ENCODE peak calls at places on chromosomes 4 and X, in six cellular contexts. S is HFF-Myc; O is stimulated activated CD4-positive, alpha-beta T cell treated with anti-CD3 and anti-CD28 coated beads, Interleukin-2, amount 100 ng/mL, for 24 hours; N is neural crest cell; Z is heart right ventricle; B is choroid plexus epithelial cell. T is an unnamed sample.

GRCh38 chrX:118181030-118181429 is 64.4 kb upstream of the KLHL13 start:
- DNase-seq in S (no peak), O (no peak), N (no peak), Z (no peak), B (no peak), T (no peak)

GRCh38 chrX:123432362-123433150 is 248.5 kb downstream of the GRIA3 start:
- DNase-seq in S (no peak), O (no peak), N (no peak), Z (no peak), B (no peak), T (no peak)

GRCh38 chr4:110287130-110287529 is 88.7 kb upstream of the ELOVL6 start:
- DNase-seq in S (peak; percentile 56), O (peak; percentile 11), N (no peak), Z (no peak), B (peak; percentile 88), T (no peak)

GRCh38 chr4:11748169-11748872 is 319.6 kb upstream of the HS3ST1 start:
- DNase-seq in S (peak; percentile 16), O (no peak), N (no peak), Z (no peak), B (peak; percentile 83), T (no peak)

GRCh38 chr4:38040619-38041018 is 80.4 kb downstream of the PTTG2 start:
- DNase-seq in S (no peak), O (no peak), N (no peak), Z (no peak), B (no peak), T (no peak)

GRCh38 chr4:153781717-153782416 is 7.0 kb downstream of the SFRP2 start:
- DNase-seq in S (peak; percentile 94), O (no peak), N (no peak), Z (no peak), B (peak; percentile 60), T (no peak)

GRCh38 chr4:187789078-187789477 is 206.5 kb upstream of the ZFP42 start:
- DNase-seq in S (no peak), O (no peak), N (no peak), Z (no peak), B (no peak), T (no peak)

GRCh38 chr4:25113915-25114904 is 46.0 kb downstream of the SEPSECS start:
- DNase-seq in S (no peak), O (no peak), N (no peak), Z (no peak), B (peak; percentile 57), T (no peak)

GRCh38 chrX:136662976-136663375 is 15.0 kb downstream of the CD40LG start:
- DNase-seq in S (no peak), O (no peak), N (no peak), Z (no peak), B (no peak), T (no peak)

GRCh38 chrX:36908801-36909403 is 99.3 kb upstream of the FAM47C start:
- DNase-seq in S (no peak), O (no peak), N (no peak), Z (no peak), B (peak; percentile 55), T (no peak)

GRCh38 chr4:142940614-142941013 is 94.5 kb upstream of the INPP4B start:
- DNase-seq in S (no peak), O (no peak), N (no peak), Z (no peak), B (no peak), T (no peak)

GRCh38 chrX:140342410-140342809 is 162.5 kb downstream of the SOX3 start:
- DNase-seq in S (no peak), O (no peak), N (no peak), Z (no peak), B (no peak), T (no peak)

GRCh38 chrX:19964017-19964710 is 26.7 kb downstream of the BCLAF3 start:
- DNase-seq in S (no peak), O (peak; percentile 34), N (no peak), Z (no peak), B (no peak), T (no peak)

GRCh38 chr4:184457530-184458249 is 16.7 kb downstream of the IRF2 start:
- DNase-seq in S (no peak), O (no peak), N (no peak), Z (no peak), B (no peak), T (no peak)

GRCh38 chr4:86451560-86452322 is 91.9 kb upstream of the MAPK10 start:
- DNase-seq in S (no peak), O (no peak), N (no peak), Z (no peak), B (peak; percentile 15), T (no peak)

GRCh38 chrX:153922932-153923857 is 2.9 kb downstream of the ARHGAP4 start:
- DNase-seq in S (no peak), O (no peak), N (no peak), Z (peak; percentile 82), B (peak; percentile 70), T (peak; percentile 91)

GRCh38 chr4:94744830-94745229 is 12.9 kb upstream of the BMPR1B start:
- DNase-seq in S (no peak), O (no peak), N (no peak), Z (no peak), B (no peak), T (no peak)

GRCh38 chr4:35511851-35512250 is 732.5 kb downstream of the ARAP2 start:
- DNase-seq in S (no peak), O (no peak), N (no peak), Z (no peak), B (no peak), T (no peak)

GRCh38 chr4:158895797-158896442 is 127.1 kb downstream of the FNIP2 start:
- DNase-seq in S (no peak), O (no peak), N (no peak), Z (no peak), B (peak; percentile 62), T (peak; percentile 41)

GRCh38 chr4:53113433-53114215 is 251.5 kb downstream of the RASL11B start:
- DNase-seq in S (no peak), O (no peak), N (no peak), Z (no peak), B (peak; percentile 21), T (no peak)

GRCh38 chr4:122576261-122577188 is 44.3 kb downstream of the IL21 start:
- DNase-seq in S (no peak), O (peak; percentile 28), N (peak; percentile 10), Z (no peak), B (peak; percentile 78), T (no peak)

GRCh38 chr4:11079171-11079570 is 349.5 kb downstream of the HS3ST1 start:
- DNase-seq in S (no peak), O (no peak), N (no peak), Z (no peak), B (no peak), T (no peak)

GRCh38 chr4:64001229-64001898 is 407.9 kb downstream of the TECRL start:
- DNase-seq in S (no peak), O (no peak), N (no peak), Z (no peak), B (no peak), T (no peak)